ENCODE peak calls at places on chromosomes 11 and 22, in four cellular contexts. R is lower lobe of right lung, N is ascending aorta, G is IMR-90. M is an unnamed sample.

GRCh38 chr11:11620966-11621880 is 582 bp downstream of the GALNT18 start:
- DNase-seq in R (peak; percentile 55), N (no peak), G (peak; percentile 44), M (peak; percentile 83)

GRCh38 chr11:8329961-8330361 is 66.3 kb upstream of the LMO1 start:
- DNase-seq in R (no peak), N (no peak), G (no peak), M (no peak)

GRCh38 chr11:129102225-129102624 is 89.9 kb downstream of the ARHGAP32 start:
- DNase-seq in R (no peak), N (no peak), G (no peak), M (no peak)

GRCh38 chr22:20867179-20868099 is 8.6 kb downstream of the SNAP29 start:
- DNase-seq in R (no peak), N (peak; percentile 22), G (peak; percentile 46), M (peak; percentile 74)

GRCh38 chr22:19776433-19777031 is 16.0 kb downstream of the TBX1 start:
- DNase-seq in R (no peak), N (no peak), G (peak; percentile 19), M (peak; percentile 48)

GRCh38 chr11:90288207-90288821 is 65.5 kb upstream of the CHORDC1 start:
- DNase-seq in R (no peak), N (no peak), G (peak; percentile 3), M (no peak)

GRCh38 chr11:36012410-36012809 is 68.5 kb downstream of the LDLRAD3 start:
- DNase-seq in R (no peak), N (no peak), G (peak; percentile 56), M (no peak)

GRCh38 chr22:30905696-30906341 is 62.8 kb downstream of the MORC2 start:
- DNase-seq in R (no peak), N (no peak), G (no peak), M (no peak)

GRCh38 chr22:32701021-32701420 is 100.5 kb upstream of the TIMP3 start:
- DNase-seq in R (no peak), N (no peak), G (peak; percentile 37), M (no peak)

GRCh38 chr11:42841563-42841962 is 470.2 kb upstream of the API5 start:
- DNase-seq in R (no peak), N (no peak), G (no peak), M (no peak)

GRCh38 chr11:63019506-63019905 is 3.9 kb upstream of the SLC22A8 start:
- DNase-seq in R (no peak), N (no peak), G (no peak), M (no peak)
- H3K27me3 ChIP-seq in R (peaks cover 10% of the 10 kb centered on the region), N (no peaks in the 10 kb centered on the region), G (peaks cover 24% of the 10 kb centered on the region), M (no peaks in the 10 kb centered on the region)

GRCh38 chr11:57786436-57786835 is 24.8 kb downstream of the CTNND1 start:
- DNase-seq in R (no peak), N (no peak), G (peak; percentile 38), M (no peak)
- H3K27ac ChIP-seq in R (peak overlapping the region; percentile 13), N (peak overlapping the region; percentile 28), G (no peak overlapping the region), M (peak overlapping the region; percentile 19)

GRCh38 chr11:68342459-68343158 is 30.2 kb downstream of the LRP5 start:
- DNase-seq in R (peak; percentile 72), N (no peak), G (no peak), M (peak; percentile 55)
- H3K4me1 ChIP-seq in R (peaks cover 79% of the 10 kb centered on the region), N (peaks cover 70% of the 10 kb centered on the region), G (peaks cover 21% of the 10 kb centered on the region), M (peaks cover 13% of the 10 kb centered on the region)

DNA sequence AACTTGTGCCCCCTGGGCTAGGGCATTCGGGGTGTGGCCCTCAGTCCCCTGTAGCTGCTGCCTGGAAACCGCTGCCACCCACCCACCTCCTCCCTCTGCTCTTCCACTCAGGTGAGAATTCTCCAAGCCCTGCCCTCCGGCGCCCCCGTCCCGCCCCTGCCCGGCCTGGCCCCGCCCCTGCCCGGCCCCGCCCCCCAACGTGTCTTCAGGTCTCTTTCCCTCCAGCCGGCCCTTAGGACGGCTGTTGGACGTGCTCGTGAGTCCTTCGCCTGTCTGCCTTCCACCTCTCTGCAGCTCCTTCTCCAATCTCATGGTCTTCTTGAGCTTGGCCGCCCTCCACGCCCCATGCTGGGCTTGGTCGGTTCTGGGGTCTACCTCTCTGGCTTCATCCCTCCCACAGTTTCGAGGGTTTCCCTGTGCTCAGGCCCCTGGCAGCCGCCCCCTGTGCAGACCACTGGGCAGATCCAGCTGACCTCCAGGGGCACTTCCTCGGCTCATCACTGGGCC is 12.2 kb downstream of the MAPK8IP2 start:
- DNase-seq in R (no peak), N (no peak), G (no peak), M (no peak)
- H3K27me3 ChIP-seq in R (no peaks in the 10 kb centered on the region), N (no peaks in the 10 kb centered on the region), G (peaks cover 45% of the 10 kb centered on the region), M (no peaks in the 10 kb centered on the region)

GRCh38 chr22:40396882-40397281 is 26.5 kb downstream of the SGSM3 start:
- DNase-seq in R (peak; percentile 75), N (no peak), G (peak; percentile 88), M (no peak)
- H3K27ac ChIP-seq in R (peak overlapping the region; percentile 73), N (no peak overlapping the region), G (no peak overlapping the region), M (no peak overlapping the region)

DNA sequence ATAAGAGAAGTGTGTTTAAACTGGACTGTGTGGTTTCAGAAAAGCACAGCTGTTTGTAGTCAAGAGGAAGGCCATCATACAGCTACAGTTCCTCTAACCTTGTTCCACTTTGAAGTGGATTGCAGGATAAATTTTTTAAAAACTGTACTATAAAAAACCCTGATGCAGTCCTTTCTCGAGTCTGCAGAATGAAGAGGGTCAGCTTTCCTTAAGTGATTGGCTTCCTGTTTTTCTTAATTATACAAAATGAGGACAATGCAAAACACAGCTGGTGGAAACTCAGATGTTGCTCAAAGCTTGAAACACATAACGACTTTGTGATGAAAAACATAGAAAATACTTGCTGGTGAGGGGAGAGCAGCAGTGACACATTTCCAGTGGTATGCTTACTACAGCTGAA is 1060.5 kb downstream of the DLG2 start:
- DNase-seq in R (no peak), N (no peak), G (no peak), M (no peak)
- H3K4me1 ChIP-seq in R (no peaks in the 10 kb centered on the region), N (no peaks in the 10 kb centered on the region), G (no peaks in the 10 kb centered on the region), M (no peaks in the 10 kb centered on the region)

GRCh38 chr22:28962042-28962554 is 78.7 kb downstream of the ZNRF3 start:
- DNase-seq in R (no peak), N (no peak), G (no peak), M (no peak)
- H3K27me3 ChIP-seq in R (no peaks in the 10 kb centered on the region), N (no peaks in the 10 kb centered on the region), G (no peaks in the 10 kb centered on the region), M (no peaks in the 10 kb centered on the region)

GRCh38 chr11:111412293-111412692 is 33.2 kb upstream of the POU2AF1 start:
- DNase-seq in R (no peak), N (no peak), G (no peak), M (no peak)
- H3K27ac ChIP-seq in R (no peak overlapping the region), N (no peak overlapping the region), G (no peak overlapping the region), M (no peak overlapping the region)

M was measured in right cardiac atrium.